ENCODE peak calls at places on chromosomes 7 and 10, in six cellular contexts. S is spleen, G is AG10803, X is mammary epithelial cell, P is foreskin fibroblast, K is nephron progenitor cell. B is an unnamed sample.

GRCh38 chr10:49691588-49691987 is 12.1 kb downstream of the C10orf53 start:
- DNase-seq in X (no peak), P (no peak), S (no peak), G (no peak), K (no peak), B (no peak)

GRCh38 chr7:31121641-31122040 is 69.5 kb downstream of the ADCYAP1R1 start:
- DNase-seq in P (no peak), X (no peak), K (no peak), G (no peak), S (no peak), B (no peak)

GRCh38 chr7:101545441-101546190 is 83.5 kb downstream of the MYL10 start:
- DNase-seq in X (no peak), K (no peak), G (no peak), S (peak), P (no peak), B (no peak)

GRCh38 chr10:59678884-59679301 is 30.8 kb downstream of the SLC16A9 start:
- DNase-seq in S (no peak), G (peak), K (no peak), X (peak), P (no peak), B (no peak)

GRCh38 chr10:34940436-34940835 is 125.3 kb upstream of the PARD3 start:
- DNase-seq in P (no peak), K (no peak), S (no peak), G (no peak), X (no peak), B (no peak)

GRCh38 chr10:114634607-114634974 is 23.5 kb downstream of the ABLIM1 start:
- DNase-seq in G (peak), S (no peak), P (peak), K (no peak), X (peak), B (no peak)

GRCh38 chr7:48389977-48390376 is 218.7 kb downstream of the ABCA13 start:
- DNase-seq in P (no peak), G (peak), K (no peak), X (peak), S (no peak), B (no peak)

GRCh38 chr10:65176994-65177393 is 1655.8 kb downstream of the REEP3 start:
- DNase-seq in S (no peak), G (no peak), X (no peak), K (no peak), P (no peak), B (no peak)

GRCh38 chr10:47087667-47088066 is 176.4 kb downstream of the PTPN20 start:
- DNase-seq in K (no peak), P (no peak), X (no peak), S (no peak), G (no peak), B (no peak)

GRCh38 chr7:157575181-157575580 is 238.4 kb downstream of the DNAJB6 start:
- DNase-seq in G (no peak), K (no peak), S (peak), X (no peak), P (no peak), B (no peak)

GRCh38 chr7:81114682-81115081 is 195.8 kb upstream of the SEMA3C start:
- DNase-seq in X (peak), S (no peak), K (no peak), G (peak), P (no peak), B (no peak)

GRCh38 chr10:5663692-5664427 is 2.5 kb downstream of the ASB13 start:
- DNase-seq in P (no peak), X (no peak), S (no peak), G (no peak), K (peak), B (no peak)

GRCh38 chr7:568681-569035 is 49.0 kb upstream of the PDGFA start:
- DNase-seq in K (no peak), S (no peak), X (no peak), G (peak), P (peak), B (no peak)

GRCh38 chr10:113019096-113019495 is 69.0 kb downstream of the TCF7L2 start:
- DNase-seq in G (no peak), K (peak), P (no peak), X (no peak), S (no peak), B (no peak)

GRCh38 chr7:107392811-107393210 is 77.0 kb upstream of the GPR22 start:
- DNase-seq in S (no peak), P (no peak), K (no peak), X (no peak), G (peak), B (no peak)

GRCh38 chr10:53140516-53140915 is 367.9 kb upstream of the MBL2 start:
- DNase-seq in X (peak), G (no peak), S (no peak), K (no peak), P (no peak), B (no peak)

GRCh38 chr7:131900785-131901287 is 344.4 kb upstream of the PODXL start:
- DNase-seq in K (no peak), G (no peak), X (no peak), P (no peak), S (no peak), B (no peak)

GRCh38 chr7:149820622-149821190 is 17.5 kb upstream of the ZNF862 start:
- DNase-seq in G (no peak), P (no peak), X (no peak), K (no peak), S (peak), B (no peak)

GRCh38 chr10:873020-873419 is 58.5 kb downstream of the LARP4B start:
- DNase-seq in K (no peak), S (no peak), P (no peak), G (no peak), X (no peak), B (no peak)

GRCh38 chr7:133703547-133703946 is 423.6 kb upstream of the LRGUK start:
- DNase-seq in S (no peak), K (no peak), X (peak), P (peak), G (peak), B (no peak)

GRCh38 chr7:64515330-64515729 is 47.5 kb downstream of the ZNF680 start:
- DNase-seq in S (no peak), K (no peak), P (no peak), X (peak), G (no peak), B (no peak)

GRCh38 chr7:2631924-2632716 is at the start of gene TTYH3:
- DNase-seq in X (no peak), S (peak), K (no peak), P (no peak), G (no peak), B (no peak)

GRCh38 chr10:84212015-84212414 is 13.3 kb downstream of the LRIT2 start:
- DNase-seq in X (no peak), K (no peak), S (no peak), G (no peak), P (no peak), B (no peak)

DNA sequence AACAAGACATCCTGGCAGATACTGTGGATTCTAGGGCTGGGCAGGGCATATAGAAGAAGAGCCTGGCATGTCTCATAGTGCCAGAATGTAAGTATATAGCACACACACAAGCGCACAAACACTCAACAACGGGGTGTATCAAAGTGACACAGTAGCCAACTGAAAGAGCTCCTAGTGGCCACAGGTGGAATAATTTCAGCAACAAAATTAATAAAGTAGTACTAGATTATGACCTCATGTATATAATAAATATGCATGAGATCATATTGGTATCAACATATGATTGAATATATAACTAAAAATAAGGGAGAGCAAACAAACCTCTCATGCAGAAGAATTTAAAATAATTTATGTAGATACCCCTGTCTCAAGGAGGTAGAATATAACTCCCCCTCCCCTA is 72.4 kb upstream of the CXCL12 start:
- DNase-seq in G (no peak), X (no peak), S (no peak), P (no peak), K (no peak), B (no peak)
- TF ChIP-seq CTCF in G (peak), X (no peak), S (no peak), P (no peak), K (no peak), B (peak)

GRCh38 chr7:119320316-119320715 is 952.7 kb upstream of the KCND2 start:
- DNase-seq in X (peak), K (no peak), S (no peak), P (no peak), G (no peak), B (no peak)
- TF ChIP-seq CTCF in X (no peak), K (no peak), S (no peak), P (no peak), G (no peak), B (no peak)

GRCh38 chr10:19713800-19714525 is 102.3 kb upstream of the PLXDC2 start:
- DNase-seq in G (no peak), X (no peak), P (no peak), S (no peak), K (no peak), B (no peak)
- TF ChIP-seq CTCF in G (no peak), X (peak), P (no peak), S (no peak), K (no peak), B (no peak)

GRCh38 chr10:110681023-110681681 is 37.0 kb downstream of the RBM20 start:
- DNase-seq in K (peak), S (no peak), P (no peak), G (no peak), X (no peak), B (peak)
- TF ChIP-seq CTCF in K (peak), S (peak), P (peak), G (peak), X (no peak), B (peak)

B was measured in endothelial cell.